ENCODE peak calls at places on chromosome 11, in ten cellular contexts. T is ovary; B is heart left ventricle; C is cardiac muscle cell; F is upper lobe of right lung; N is IMR-90; K is mesendoderm; W is CD4-positive, alpha-beta memory T cell; A is left ventricle myocardium inferior; O is esophagus squamous epithelium. Z is an unnamed sample. For H3K36me3, the result is how much of the 10 kb centered on the place peaks cover.

GRCh38 chr11:126538071-126538470 is 182.6 kb downstream of the ST3GAL4 start:
- DNase-seq in T (no peak), K (no peak), O (no peak), F (no peak), N (no peak), A (no peak), B (no peak), C (no peak), W (no peak), Z (no peak)

GRCh38 chr11:66051371-66051765 is 796 bp upstream of the SF3B2 start:
- DNase-seq in O (no peak), A (no peak), N (no peak), B (no peak), C (no peak), K (no peak), W (no peak), T (no peak), F (no peak), Z (no peak)

GRCh38 chr11:33696411-33696810 is 4.2 kb downstream of the C11orf91 start:
- DNase-seq in N (no peak), B (no peak), C (no peak), O (no peak), A (no peak), T (no peak), F (no peak), K (no peak), W (no peak), Z (no peak)

GRCh38 chr11:45332486-45332934 is 46.4 kb upstream of the SYT13 start:
- DNase-seq in T (peak), A (no peak), N (peak), B (no peak), F (no peak), O (no peak), C (peak), K (peak), W (peak), Z (no peak)

GRCh38 chr11:4891996-4892640 is 10.4 kb downstream of the OR51T1 start:
- DNase-seq in K (peak), C (peak), F (no peak), O (no peak), A (no peak), B (no peak), T (no peak), N (peak), W (no peak), Z (no peak)

GRCh38 chr11:66934971-66935779 is 23.0 kb downstream of the PC start:
- DNase-seq in B (no peak), W (no peak), O (no peak), K (no peak), T (no peak), A (no peak), F (no peak), C (peak), N (peak), Z (no peak)

GRCh38 chr11:43708776-43709175 is 28.2 kb downstream of the HSD17B12 start:
- DNase-seq in T (no peak), O (no peak), W (no peak), A (no peak), B (no peak), K (no peak), F (no peak), C (peak), N (no peak), Z (no peak)

GRCh38 chr11:117908959-117909610 is 20.1 kb downstream of the TMPRSS13 start:
- DNase-seq in O (no peak), N (no peak), B (no peak), W (no peak), F (no peak), C (no peak), A (no peak), K (no peak), T (peak), Z (no peak)

GRCh38 chr11:134762248-134763029 is 350.4 kb upstream of the B3GAT1 start:
- DNase-seq in O (no peak), A (no peak), B (no peak), N (peak), F (no peak), K (no peak), T (no peak), C (peak), W (no peak), Z (peak)

GRCh38 chr11:12121504-12121903 is 11.1 kb downstream of the MICAL2 start:
- DNase-seq in C (no peak), O (no peak), K (no peak), N (no peak), F (no peak), W (no peak), B (no peak), A (no peak), T (no peak), Z (no peak)

GRCh38 chr11:83054001-83054400 is 17.7 kb downstream of the RAB30 start:
- DNase-seq in W (no peak), T (no peak), O (no peak), A (no peak), C (no peak), B (no peak), K (no peak), N (no peak), F (no peak), Z (no peak)

GRCh38 chr11:110059706-110060430 is 33.3 kb upstream of the ZC3H12C start:
- DNase-seq in O (no peak), F (no peak), C (peak), K (no peak), A (no peak), W (no peak), B (no peak), N (peak), T (no peak), Z (no peak)

GRCh38 chr11:111114091-111114490 is 131.4 kb upstream of the POU2AF2 start:
- DNase-seq in F (no peak), B (no peak), A (no peak), T (no peak), W (no peak), N (no peak), C (no peak), O (no peak), K (no peak), Z (no peak)

GRCh38 chr11:63427971-63428508 is 58.5 kb downstream of the SLC22A9 start:
- DNase-seq in W (no peak), K (peak), N (no peak), A (no peak), B (no peak), O (no peak), C (no peak), T (no peak), F (no peak), Z (no peak)

DNA sequence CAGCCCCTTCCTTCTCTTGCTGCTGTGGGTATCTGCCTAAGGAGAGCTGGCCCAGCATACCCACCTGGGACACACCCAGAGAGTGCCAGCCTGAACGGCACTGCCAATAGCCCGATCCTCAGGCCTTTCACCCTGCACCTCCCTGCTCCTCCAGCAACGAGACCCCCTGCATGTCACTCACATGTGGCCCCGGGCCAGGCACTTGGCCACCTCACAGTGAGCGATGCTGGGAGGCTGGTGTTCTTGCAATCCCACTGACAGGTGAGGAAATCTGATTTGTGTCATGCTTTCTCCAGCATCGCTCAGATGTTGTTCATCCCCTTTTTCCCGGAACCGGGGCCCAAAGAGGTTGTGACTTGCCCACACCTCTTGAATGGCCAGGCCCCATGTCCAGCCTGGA is 20.5 kb downstream of the DAGLA start:
- DNase-seq in K (no peak), A (no peak), T (no peak), N (no peak), C (no peak), F (no peak), O (no peak), W (no peak), B (no peak), Z (no peak)
- H3K27ac ChIP-seq in K (no peak), A (peak), T (no peak), N (no peak), C (no peak), F (peak), O (peak), W (no peak), B (peak), Z (no peak)

DNA sequence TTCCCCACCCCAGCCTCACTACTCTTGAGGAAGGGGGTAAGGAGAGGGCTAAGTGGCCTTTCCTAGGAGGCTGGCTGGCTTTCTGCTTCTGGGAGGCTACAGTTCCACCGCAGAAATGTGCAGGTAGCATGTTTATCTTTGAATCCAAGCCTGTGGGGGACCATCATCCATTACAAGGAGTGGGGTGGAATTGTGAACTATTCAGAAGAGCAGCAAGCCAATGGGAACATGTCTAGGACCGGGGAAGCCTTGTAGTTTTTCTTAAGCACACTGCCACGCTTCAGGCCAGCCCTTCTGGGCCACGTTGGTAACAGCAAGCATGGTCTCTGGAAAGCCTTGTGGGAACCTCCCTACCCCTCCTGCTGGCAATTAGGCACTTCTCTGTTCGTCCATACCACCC is 100.3 kb downstream of the AMOTL1 start:
- DNase-seq in W (no peak), B (no peak), K (peak), F (no peak), N (no peak), O (no peak), C (no peak), A (no peak), T (no peak), Z (no peak)
- H3K36me3 ChIP-seq in W (under half), B (under half), K (under half), F (half or more), N (half or more), O (half or more), C (under half), A (half or more), T (under half), Z (under half)

GRCh38 chr11:64745219-64745522 is 1.2 kb upstream of the RASGRP2 start:
- DNase-seq in W (peak), K (no peak), B (peak), O (peak), N (no peak), A (peak), T (peak), F (peak), C (no peak), Z (peak)
- H3K4me3 ChIP-seq in W (peak), K (peak), B (peak), O (peak), N (no peak), A (peak), T (peak), F (peak), C (peak), Z (peak)

DNA sequence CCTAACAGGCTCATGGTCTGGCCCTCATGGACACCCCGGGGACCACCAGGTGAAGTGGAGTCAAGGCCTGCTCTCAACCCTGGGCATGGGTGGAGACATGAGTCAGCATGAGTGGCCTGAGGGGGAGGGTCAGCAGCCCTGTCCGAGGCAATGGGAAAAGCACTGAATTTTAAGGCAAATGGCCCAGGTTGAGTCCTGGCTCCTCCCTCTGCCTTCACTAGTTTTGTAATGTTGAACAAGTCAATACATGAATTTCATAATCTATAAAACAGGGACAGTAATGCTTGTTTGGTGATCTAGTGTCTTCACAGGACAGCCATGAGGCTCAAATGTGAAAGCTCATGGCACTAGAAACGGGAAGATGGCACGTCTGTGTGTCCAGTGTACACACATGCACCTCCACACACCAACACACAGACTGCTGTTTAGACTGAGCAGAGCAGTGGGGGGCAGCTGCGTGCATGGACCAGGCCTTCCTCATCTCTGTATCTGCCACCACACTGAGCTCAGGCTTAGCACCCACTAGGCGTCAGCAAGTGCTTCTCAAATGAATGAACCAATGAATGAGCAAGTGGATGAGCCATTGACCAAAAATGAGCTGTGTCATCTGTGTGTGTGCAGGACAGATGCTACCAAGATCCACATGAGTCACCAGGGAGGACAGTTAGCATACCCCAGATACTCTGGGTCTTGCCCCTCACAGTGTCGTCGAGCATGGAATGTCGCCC is 63.4 kb downstream of the NRXN2 start:
- DNase-seq in C (peak), A (no peak), F (no peak), K (peak), O (no peak), B (no peak), T (no peak), W (no peak), N (peak), Z (peak)
- H3K27ac ChIP-seq in C (no peak), A (no peak), F (no peak), K (no peak), O (no peak), B (no peak), T (no peak), W (no peak), N (peak), Z (no peak)

Z was measured in aorta.